ENCODE peak calls at places on chromosomes 11 and 22, in six cellular contexts. G is SK-N-SH; T is hepatocyte; S is CD4-positive, CD25-positive, alpha-beta regulatory T cell; C is transverse colon; Y is colonic mucosa. I is an unnamed sample.

GRCh38 chr22:41478891-41479521 is 10.1 kb downstream of the ACO2 start:
- DNase-seq in G (no peak), T (peak; percentile 44), S (no peak), C (no peak), Y (no peak), I (no peak)

GRCh38 chr22:31995046-31995445 is 48.0 kb upstream of the SLC5A1 start:
- DNase-seq in G (no peak), T (no peak), S (no peak), C (no peak), Y (no peak), I (no peak)

GRCh38 chr11:71499125-71499524 is 27.9 kb upstream of the KRTAP5-7 start:
- DNase-seq in G (peak; percentile 71), T (no peak), S (no peak), C (no peak), Y (no peak), I (no peak)

GRCh38 chr22:44604455-44604854 is 97.5 kb upstream of the PRR5 start:
- DNase-seq in G (no peak), T (no peak), S (no peak), C (no peak), Y (no peak), I (no peak)

GRCh38 chr11:13972033-13972910 is 9.7 kb downstream of the SPON1 start:
- DNase-seq in G (no peak), T (no peak), S (no peak), C (no peak), Y (no peak), I (no peak)

GRCh38 chr11:85723088-85723487 is 37.1 kb upstream of the CCDC89 start:
- DNase-seq in G (no peak), T (no peak), S (no peak), C (no peak), Y (no peak), I (no peak)

GRCh38 chr11:2792376-2793250 is 92.8 kb upstream of the KCNQ1OT1 start:
- DNase-seq in G (no peak), T (no peak), S (no peak), C (peak; percentile 7), Y (no peak), I (no peak)

GRCh38 chr22:22942511-22943329 is 55.1 kb downstream of the IGLL5 start:
- DNase-seq in G (peak; percentile 80), T (peak; percentile 84), S (peak; percentile 50), C (peak; percentile 82), Y (peak; percentile 73), I (peak; percentile 62)

GRCh38 chr11:101458161-101458560 is 125.6 kb downstream of the TRPC6 start:
- DNase-seq in G (no peak), T (no peak), S (no peak), C (no peak), Y (no peak), I (no peak)

GRCh38 chr11:128496249-128496648 is 91.1 kb downstream of the ETS1 start:
- DNase-seq in G (no peak), T (no peak), S (no peak), C (no peak), Y (no peak), I (no peak)

GRCh38 chr11:120956710-120957500 is 67.0 kb upstream of the TBCEL start:
- DNase-seq in G (peak; percentile 53), T (no peak), S (no peak), C (no peak), Y (no peak), I (peak; percentile 12)

GRCh38 chr11:82315093-82315492 is 418.6 kb downstream of the FAM181B start:
- DNase-seq in G (peak; percentile 16), T (peak; percentile 65), S (no peak), C (peak; percentile 11), Y (no peak), I (no peak)

GRCh38 chr11:13261600-13262061 is 16.0 kb upstream of the BMAL1 start:
- DNase-seq in G (no peak), T (no peak), S (no peak), C (no peak), Y (no peak), I (no peak)

GRCh38 chr11:57515332-57516060 is at the start of gene SLC43A1:
- DNase-seq in G (peak; percentile 74), T (peak; percentile 68), S (no peak), C (peak; percentile 58), Y (peak; percentile 72), I (no peak)

GRCh38 chr22:37017356-37017755 is 1.9 kb downstream of the TST start:
- DNase-seq in G (no peak), T (no peak), S (no peak), C (no peak), Y (no peak), I (no peak)
- H3K27ac ChIP-seq in G (no peak overlapping the region), T (no peak overlapping the region), S (no peak overlapping the region), C (peak overlapping the region; percentile 99), Y (peak overlapping the region; percentile 99), I (no peak overlapping the region)

DNA sequence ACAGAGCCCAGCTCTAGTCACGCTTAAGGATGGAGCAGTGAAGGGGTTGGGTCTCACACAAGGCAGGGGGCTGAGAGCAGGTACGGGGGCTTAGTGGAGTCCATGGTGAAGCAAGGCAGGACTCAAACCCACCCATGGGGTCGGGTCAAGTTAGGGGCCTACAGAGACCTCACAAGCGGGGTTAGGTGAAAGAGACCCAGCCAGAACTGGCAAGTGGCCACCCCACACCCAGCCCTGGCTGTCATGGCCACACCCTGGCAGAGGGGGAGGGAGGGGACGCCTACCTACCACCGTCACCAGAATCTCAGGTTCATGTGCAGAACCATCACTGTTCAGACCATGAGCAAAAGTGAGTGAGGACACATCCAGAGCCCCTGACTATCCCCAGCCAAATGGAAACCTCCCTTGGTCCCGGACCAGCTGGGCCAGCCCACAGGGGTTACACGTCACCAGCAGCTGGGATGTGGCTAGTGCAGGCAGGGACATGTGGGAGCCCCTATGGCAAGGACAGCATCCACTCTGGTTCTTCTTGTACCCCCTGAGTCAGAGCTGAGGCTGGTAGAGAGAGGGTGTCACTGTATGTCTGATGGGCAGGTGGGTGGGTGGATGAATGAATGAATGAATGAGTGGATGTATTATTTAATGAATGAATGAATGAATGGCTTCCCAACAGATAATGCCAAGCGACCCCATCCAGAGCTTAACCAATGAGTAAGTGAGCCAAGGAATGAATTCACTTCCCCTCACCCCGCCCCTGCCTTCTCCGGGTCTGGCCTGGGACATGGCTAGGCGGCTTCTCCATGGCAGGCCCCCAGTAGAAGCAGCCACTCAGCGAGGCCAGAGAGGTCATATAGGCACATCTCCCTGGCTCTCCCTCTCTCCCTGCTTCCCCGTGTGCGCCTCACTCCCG is 681.6 kb downstream of the TBC1D22A start:
- DNase-seq in G (no peak), T (no peak), S (no peak), C (no peak), Y (peak; percentile 9), I (no peak)
- H3K9me3 ChIP-seq in G (no peaks in the 10 kb centered on the region), T (no peaks in the 10 kb centered on the region), S (peaks cover 3% of the 10 kb centered on the region), C (no peaks in the 10 kb centered on the region), Y (no peaks in the 10 kb centered on the region), I (no peaks in the 10 kb centered on the region)

GRCh38 chr11:114160884-114161283 is 101.4 kb downstream of the ZBTB16 start:
- DNase-seq in G (no peak), T (no peak), S (no peak), C (no peak), Y (no peak), I (no peak)
- H3K4me1 ChIP-seq in G (peaks cover 31% of the 10 kb centered on the region), T (peaks cover 63% of the 10 kb centered on the region), S (peaks cover 62% of the 10 kb centered on the region), C (peaks cover 83% of the 10 kb centered on the region), Y (peaks cover 44% of the 10 kb centered on the region), I (peaks cover 68% of the 10 kb centered on the region)

DNA sequence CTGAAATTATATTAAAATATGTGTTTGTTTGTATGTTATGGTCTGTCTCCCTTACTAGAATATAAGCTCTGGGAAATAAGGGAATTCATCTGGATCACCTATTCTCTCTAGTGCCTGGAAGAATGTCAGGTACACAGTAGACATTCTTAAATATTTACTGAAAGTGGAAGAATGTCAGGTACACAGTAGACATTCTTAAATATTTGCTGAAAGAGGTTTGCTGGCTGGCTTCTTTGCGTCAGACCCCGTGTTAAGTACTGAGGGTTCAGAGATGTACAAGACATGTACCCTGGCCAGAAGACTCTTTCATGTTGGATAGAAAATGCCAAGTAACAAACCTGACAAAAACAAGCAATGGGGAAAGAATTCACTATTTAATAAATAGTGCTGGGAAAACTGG is 199.1 kb downstream of the INSC start:
- DNase-seq in G (no peak), T (no peak), S (no peak), C (no peak), Y (no peak), I (no peak)
- H3K27ac ChIP-seq in G (no peak overlapping the region), T (no peak overlapping the region), S (no peak overlapping the region), C (no peak overlapping the region), Y (no peak overlapping the region), I (no peak overlapping the region)

GRCh38 chr11:134578807-134579708 is 167.0 kb upstream of the B3GAT1 start:
- DNase-seq in G (peak; percentile 64), T (no peak), S (no peak), C (peak; percentile 35), Y (no peak), I (no peak)
- H3K9me3 ChIP-seq in G (no peaks in the 10 kb centered on the region), T (no peaks in the 10 kb centered on the region), S (no peaks in the 10 kb centered on the region), C (no peaks in the 10 kb centered on the region), Y (no peaks in the 10 kb centered on the region), I (no peaks in the 10 kb centered on the region)

GRCh38 chr11:102553835-102554282 is 23.3 kb upstream of the MMP7 start:
- DNase-seq in G (no peak), T (no peak), S (no peak), C (no peak), Y (no peak), I (no peak)

GRCh38 chr11:102555091-102555490 is 24.5 kb upstream of the MMP7 start:
- DNase-seq in G (no peak), T (no peak), S (no peak), C (no peak), Y (no peak), I (no peak)

GRCh38 chr11:102551188-102551781 is 20.7 kb upstream of the MMP7 start:
- DNase-seq in G (no peak), T (no peak), S (no peak), C (no peak), Y (no peak), I (no peak)

GRCh38 chr11:102552447-102553200 is 22.1 kb upstream of the MMP7 start:
- DNase-seq in G (no peak), T (peak; percentile 51), S (no peak), C (no peak), Y (peak; percentile 50), I (no peak)

GRCh38 chr11:102552020-102552419 is 21.5 kb upstream of the MMP7 start:
- DNase-seq in G (no peak), T (no peak), S (no peak), C (no peak), Y (no peak), I (no peak)
- H3K4me1 ChIP-seq in G (no peaks in the 10 kb centered on the region), T (peaks cover 18% of the 10 kb centered on the region), S (no peaks in the 10 kb centered on the region), C (no peaks in the 10 kb centered on the region), Y (no peaks in the 10 kb centered on the region), I (no peaks in the 10 kb centered on the region)